ENCODE peak calls at places on chromosome 12, in four cellular contexts. Y, F, K and Q are unnamed samples.

GRCh38 chr12:45388545-45388944 is 172.7 kb downstream of the ANO6 start:
- DNase-seq in Y (peak; percentile 56), F (no peak), K (no peak), Q (peak; percentile 72)

GRCh38 chr12:115755752-115756140 is 521.7 kb downstream of the MED13L start:
- DNase-seq in Y (no peak), F (no peak), K (no peak), Q (no peak)

GRCh38 chr12:4164591-4165558 is 108.7 kb upstream of the CCND2 start:
- DNase-seq in Y (no peak), F (peak; percentile 78), K (no peak), Q (no peak)

GRCh38 chr12:124565656-124566180 is 1.7 kb downstream of the NCOR2 start:
- DNase-seq in Y (no peak), F (no peak), K (peak; percentile 50), Q (no peak)

GRCh38 chr12:21220266-21220665 is 89.3 kb downstream of the SLCO1B1 start:
- DNase-seq in Y (no peak), F (no peak), K (no peak), Q (no peak)

GRCh38 chr12:21239866-21240265 is 94.9 kb downstream of the SLCO1A2 start:
- DNase-seq in Y (no peak), F (no peak), K (no peak), Q (no peak)

GRCh38 chr12:11555743-11556625 is 93.5 kb upstream of the ETV6 start:
- DNase-seq in Y (no peak), F (no peak), K (no peak), Q (peak; percentile 7)

GRCh38 chr12:501722-502447 is 42.1 kb downstream of the B4GALNT3 start:
- DNase-seq in Y (no peak), F (no peak), K (no peak), Q (no peak)

GRCh38 chr12:124993568-124994434 is at the start of gene BRI3BP:
- DNase-seq in Y (peak; percentile 91), F (peak; percentile 66), K (peak; percentile 89), Q (peak; percentile 79)

GRCh38 chr12:92987846-92988621 is 58.9 kb upstream of the EEA1 start:
- DNase-seq in Y (no peak), F (peak; percentile 49), K (no peak), Q (no peak)

GRCh38 chr12:31797230-31797872 is 68.5 kb upstream of the AMN1 start:
- DNase-seq in Y (no peak), F (no peak), K (no peak), Q (no peak)

GRCh38 chr12:124240493-124240892 is 54.4 kb upstream of the RFLNA start:
- DNase-seq in Y (peak; percentile 57), F (no peak), K (peak; percentile 86), Q (peak; percentile 56)

GRCh38 chr12:21190016-21190415 is 59.0 kb downstream of the SLCO1B1 start:
- DNase-seq in Y (no peak), F (no peak), K (no peak), Q (no peak)

GRCh38 chr12:62866451-62867082 is 68.4 kb downstream of the PPM1H start:
- DNase-seq in Y (no peak), F (no peak), K (no peak), Q (peak; percentile 70)

GRCh38 chr12:84128117-84128991 is 784.2 kb downstream of the SLC6A15 start:
- DNase-seq in Y (no peak), F (no peak), K (no peak), Q (peak; percentile 11)

GRCh38 chr12:7060353-7060954 is at the start of gene C1S:
- DNase-seq in Y (peak; percentile 53), F (peak; percentile 63), K (peak; percentile 29), Q (peak; percentile 38)

GRCh38 chr12:32988982-32989381 is 92.4 kb upstream of the PKP2 start:
- DNase-seq in Y (no peak), F (no peak), K (no peak), Q (no peak)

GRCh38 chr12:12872139-12872933 is 19.0 kb upstream of the GPRC5A start:
- DNase-seq in Y (no peak), F (no peak), K (no peak), Q (no peak)

GRCh38 chr12:82998509-82998908 is 311.8 kb downstream of the TMTC2 start:
- DNase-seq in Y (no peak), F (no peak), K (no peak), Q (no peak)

GRCh38 chr12:116015525-116015924 is 262.0 kb downstream of the MED13L start:
- DNase-seq in Y (peak; percentile 15), F (no peak), K (no peak), Q (peak; percentile 61)

GRCh38 chr12:124675881-124676688 is 108.7 kb upstream of the NCOR2 start:
- DNase-seq in Y (no peak), F (no peak), K (no peak), Q (no peak)

GRCh38 chr12:121452356-121453021 is 52.6 kb downstream of the RNF34 start:
- DNase-seq in Y (no peak), F (no peak), K (no peak), Q (peak; percentile 94)

GRCh38 chr12:127238061-127238460 is 1028.9 kb upstream of the TMEM132C start:
- DNase-seq in Y (no peak), F (no peak), K (no peak), Q (no peak)

GRCh38 chr12:5614206-5614605 is 182.3 kb downstream of the NTF3 start:
- DNase-seq in Y (no peak), F (no peak), K (no peak), Q (no peak)

GRCh38 chr12:22935090-22935489 is 310.1 kb downstream of the ETNK1 start:
- DNase-seq in Y (no peak), F (no peak), K (no peak), Q (no peak)

GRCh38 chr12:113932411-113933196 is 33.5 kb downstream of the RBM19 start:
- DNase-seq in Y (no peak), F (no peak), K (peak; percentile 92), Q (no peak)

GRCh38 chr12:116069943-116070342 is 207.6 kb downstream of the MED13L start:
- DNase-seq in Y (no peak), F (no peak), K (no peak), Q (no peak)

GRCh38 chr12:101670007-101670671 is 27.3 kb upstream of the CHPT1 start:
- DNase-seq in Y (peak; percentile 19), F (no peak), K (peak; percentile 39), Q (peak; percentile 21)

GRCh38 chr12:33546004-33546403 is 106.4 kb upstream of the SYT10 start:
- DNase-seq in Y (no peak), F (no peak), K (no peak), Q (no peak)

GRCh38 chr12:51863921-51864700 is 15.6 kb upstream of the FIGNL2 start:
- DNase-seq in Y (peak; percentile 77), F (peak; percentile 89), K (peak; percentile 39), Q (no peak)

GRCh38 chr12:108793756-108794441 is 62.6 kb upstream of the CORO1C start:
- DNase-seq in Y (no peak), F (no peak), K (no peak), Q (no peak)

GRCh38 chr12:25202139-25202538 is 7.1 kb downstream of the ETFRF1 start:
- DNase-seq in Y (no peak), F (no peak), K (no peak), Q (no peak)

GRCh38 chr12:46266869-46267617 is 1.8 kb downstream of the SLC38A1 start:
- DNase-seq in Y (peak; percentile 60), F (peak; percentile 66), K (no peak), Q (peak; percentile 64)

GRCh38 chr12:17304503-17305347 is 698.8 kb upstream of the LMO3 start:
- DNase-seq in Y (no peak), F (no peak), K (no peak), Q (no peak)

GRCh38 chr12:5718680-5719079 is 226.4 kb downstream of the ANO2 start:
- DNase-seq in Y (no peak), F (no peak), K (no peak), Q (no peak)

GRCh38 chr12:105945935-105946334 is 192.8 kb downstream of the NUAK1 start:
- DNase-seq in Y (no peak), F (no peak), K (no peak), Q (no peak)

GRCh38 chr12:76704693-76705092 is 59.2 kb upstream of the ZDHHC17 start:
- DNase-seq in Y (no peak), F (no peak), K (no peak), Q (no peak)

DNA sequence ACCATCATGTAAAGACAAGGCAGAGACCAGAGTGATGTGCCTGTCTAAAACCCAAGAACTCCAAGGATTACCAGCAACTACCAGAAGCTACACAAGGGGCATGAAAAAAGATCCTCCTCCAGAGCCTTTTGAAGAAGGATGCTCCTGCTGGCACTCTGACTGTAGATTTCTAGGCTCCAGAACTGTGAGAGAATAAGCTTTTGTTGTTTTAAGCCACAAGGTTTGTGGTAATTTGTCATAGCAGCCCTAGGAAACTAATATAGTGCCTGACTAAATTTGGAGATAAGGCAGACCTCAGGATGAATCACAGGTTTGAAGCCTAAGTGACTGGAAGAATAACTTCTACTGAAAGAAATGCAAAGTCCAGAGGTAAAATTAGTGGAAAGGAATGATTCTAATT is 132.9 kb downstream of the CEP83 start:
- DNase-seq in Y (no peak), F (no peak), K (no peak), Q (no peak)
- TF ChIP-seq JUND in Y (peak; percentile 73), F (no peak), K (no peak), Q (no peak)

GRCh38 chr12:52884526-52885293 is 20.2 kb downstream of the KRT8 start:
- DNase-seq in Y (peak; percentile 86), F (peak; percentile 98), K (peak; percentile 87), Q (peak; percentile 80)
- TF ChIP-seq JUND in Y (no peak), F (peak; percentile 59), K (peak; percentile 58), Q (no peak)

GRCh38 chr12:29725587-29726320 is 58.0 kb downstream of the TMTC1 start:
- DNase-seq in Y (peak; percentile 26), F (no peak), K (no peak), Q (no peak)
- TF ChIP-seq JUND in Y (no peak), F (no peak), K (no peak), Q (no peak)

GRCh38 chr12:53939141-53940108 is 794 bp downstream of the HOXC13 start:
- DNase-seq in Y (peak; percentile 35), F (peak; percentile 74), K (no peak), Q (peak; percentile 65)
- TF ChIP-seq JUND in Y (no peak), F (no peak), K (no peak), Q (no peak)